ENCODE peak calls at places on chromosomes 7 and 10, in eight cellular contexts. W is left ventricle myocardium inferior; G is brain microvascular endothelial cell; M is hepatocyte; B is kidney; T is transverse colon; X is astrocyte of the cerebellum; U is naive thymus-derived CD4-positive, alpha-beta T cell. E is an unnamed sample.

GRCh38 chr10:124172241-124172661 is 78.9 kb upstream of the CHST15 start:
- DNase-seq in W (no peak), G (no peak), M (no peak), B (no peak), T (no peak), X (no peak), U (no peak), E (no peak)

GRCh38 chr10:15313034-15313433 is 58.1 kb downstream of the FAM171A1 start:
- DNase-seq in W (no peak), G (no peak), M (no peak), B (no peak), T (no peak), X (no peak), U (no peak), E (no peak)

GRCh38 chr7:98728555-98728954 is 111.5 kb downstream of the NPTX2 start:
- DNase-seq in W (no peak), G (no peak), M (no peak), B (no peak), T (no peak), X (no peak), U (no peak), E (no peak)

GRCh38 chr7:151740180-151740845 is 136.6 kb downstream of the PRKAG2 start:
- DNase-seq in W (no peak), G (peak; percentile 61), M (no peak), B (peak; percentile 51), T (no peak), X (no peak), U (no peak), E (no peak)

GRCh38 chr7:132618956-132619305 is 42.7 kb upstream of the PLXNA4 start:
- DNase-seq in W (no peak), G (peak; percentile 15), M (no peak), B (no peak), T (no peak), X (no peak), U (no peak), E (no peak)

GRCh38 chr7:95725170-95725569 is 47.2 kb upstream of the DYNC1I1 start:
- DNase-seq in W (no peak), G (no peak), M (no peak), B (no peak), T (no peak), X (no peak), U (no peak), E (no peak)

GRCh38 chr7:1872191-1873069 is 202.4 kb downstream of the ELFN1 start:
- DNase-seq in W (no peak), G (no peak), M (no peak), B (no peak), T (no peak), X (no peak), U (no peak), E (no peak)

GRCh38 chr7:128830231-128831177 is at the start of gene FLNC:
- DNase-seq in W (peak; percentile 70), G (peak; percentile 43), M (peak; percentile 87), B (peak; percentile 86), T (peak; percentile 43), X (no peak), U (no peak), E (no peak)

GRCh38 chr10:112087953-112088352 is 95.6 kb downstream of the GPAM start:
- DNase-seq in W (no peak), G (no peak), M (no peak), B (no peak), T (no peak), X (no peak), U (no peak), E (no peak)

GRCh38 chr10:24721254-24722106 is 2.2 kb downstream of the ARHGAP21 start:
- DNase-seq in W (peak; percentile 20), G (no peak), M (peak; percentile 47), B (peak; percentile 81), T (peak; percentile 46), X (no peak), U (no peak), E (no peak)

GRCh38 chr7:7212612-7213011 is 30.3 kb downstream of the C1GALT1 start:
- DNase-seq in W (no peak), G (peak; percentile 8), M (peak; percentile 13), B (no peak), T (no peak), X (no peak), U (no peak), E (no peak)

GRCh38 chr7:115477193-115477651 is 553.3 kb downstream of the TFEC start:
- DNase-seq in W (peak; percentile 13), G (no peak), M (peak; percentile 59), B (peak; percentile 53), T (peak; percentile 19), X (no peak), U (no peak), E (no peak)

GRCh38 chr10:62589689-62590088 is 214.8 kb upstream of the ADO start:
- DNase-seq in W (no peak), G (no peak), M (peak; percentile 32), B (no peak), T (no peak), X (no peak), U (no peak), E (no peak)

GRCh38 chr10:85151506-85151905 is 823.1 kb downstream of the CCSER2 start:
- DNase-seq in W (no peak), G (no peak), M (no peak), B (no peak), T (no peak), X (no peak), U (no peak), E (no peak)
- H3K4me3 ChIP-seq in W (no peak overlapping the region), G (no peak overlapping the region), M (no peak overlapping the region), B (no peak overlapping the region), T (no peak overlapping the region), X (no peak overlapping the region), U (no peak overlapping the region), E (no peak overlapping the region)

GRCh38 chr10:70479161-70479531 is 579 bp downstream of the PALD1 start:
- DNase-seq in W (no peak), G (no peak), M (no peak), B (no peak), T (no peak), X (no peak), U (no peak), E (no peak)

GRCh38 chr10:70481105-70481504 is 2.5 kb downstream of the PALD1 start:
- DNase-seq in W (no peak), G (no peak), M (no peak), B (no peak), T (no peak), X (no peak), U (no peak), E (no peak)

GRCh38 chr10:70478191-70479160 is at the start of gene PALD1:
- DNase-seq in W (peak; percentile 83), G (no peak), M (peak; percentile 72), B (peak; percentile 91), T (peak; percentile 65), X (peak; percentile 12), U (peak; percentile 26), E (no peak)

GRCh38 chr10:70480254-70480861 is 1.8 kb downstream of the PALD1 start:
- DNase-seq in W (no peak), G (no peak), M (no peak), B (no peak), T (peak; percentile 46), X (no peak), U (peak; percentile 39), E (no peak)

DNA sequence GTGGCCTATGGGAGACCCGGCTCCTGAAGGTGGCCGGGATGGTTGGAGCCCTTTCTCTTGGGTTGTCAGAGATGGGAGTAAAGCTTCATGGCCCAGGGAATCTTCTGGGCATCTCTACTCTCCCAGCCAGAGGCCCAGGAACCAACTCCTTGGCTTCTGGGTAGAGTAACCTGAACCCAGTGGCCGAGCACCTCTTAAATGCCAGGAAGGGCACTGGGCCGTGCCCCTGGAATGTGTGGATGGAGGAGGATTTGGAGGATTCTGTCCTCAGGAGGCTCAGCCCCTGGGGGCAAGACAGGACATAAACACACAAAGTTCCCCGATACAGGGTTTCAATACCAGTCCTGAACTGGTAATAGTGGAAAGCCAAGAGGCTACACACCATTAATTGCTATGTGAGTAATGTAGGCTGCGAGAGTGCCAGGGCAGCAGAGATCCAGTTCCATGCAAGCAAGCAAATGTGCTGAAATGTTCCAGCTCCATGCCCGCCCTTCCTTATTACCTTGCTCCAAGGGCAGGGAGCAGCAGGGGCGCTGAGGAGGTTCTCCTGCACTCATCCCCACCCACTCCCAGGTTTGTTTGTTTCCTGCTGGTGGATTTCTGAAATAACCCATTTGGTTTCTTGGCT is 1.2 kb downstream of the PALD1 start:
- DNase-seq in W (no peak), G (no peak), M (no peak), B (no peak), T (peak; percentile 49), X (no peak), U (no peak), E (peak; percentile 16)
- H3K4me3 ChIP-seq in W (peak overlapping the region; percentile 77), G (no peak overlapping the region), M (no peak overlapping the region), B (peak overlapping the region; percentile 67), T (no peak overlapping the region), X (peak overlapping the region; percentile 54), U (peak overlapping the region; percentile 37), E (no peak overlapping the region)

DNA sequence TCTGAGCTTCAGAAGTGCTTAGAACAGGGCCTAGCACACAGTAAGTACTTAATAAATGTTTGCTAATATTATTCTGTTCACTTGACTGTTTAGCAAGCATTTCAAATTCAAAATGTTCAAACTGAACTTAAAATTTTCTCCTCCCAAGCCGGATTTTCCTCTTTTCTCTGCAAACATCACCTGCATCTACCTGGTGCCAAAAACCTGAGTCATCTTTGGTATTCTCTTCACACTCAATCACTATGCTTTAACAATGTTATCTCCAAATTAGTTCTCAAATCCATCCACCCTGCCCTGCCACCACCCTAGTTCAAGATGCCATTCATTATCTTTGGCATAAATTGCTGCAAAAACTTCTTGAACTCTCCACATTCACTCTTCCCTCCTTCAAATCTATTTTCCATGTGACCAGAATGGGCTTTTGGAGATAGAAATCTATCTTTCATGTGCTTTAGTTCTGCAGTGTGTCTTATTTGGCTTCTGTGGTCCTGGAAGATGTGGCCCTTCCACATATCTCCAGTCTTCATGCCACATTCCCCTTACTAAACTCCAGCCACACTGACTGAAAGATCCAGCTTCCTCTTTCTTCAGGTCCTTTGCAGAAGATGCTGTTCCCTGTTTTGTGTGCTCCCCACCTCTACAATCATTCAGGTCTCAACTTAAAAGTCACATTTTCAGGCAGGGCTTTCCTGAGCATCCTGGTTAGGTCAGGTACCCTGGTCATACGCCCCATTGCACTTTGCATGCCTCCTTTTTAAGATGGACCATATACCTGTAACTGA is 2.0 kb downstream of the GGCT start:
- DNase-seq in W (no peak), G (no peak), M (no peak), B (no peak), T (no peak), X (no peak), U (no peak), E (no peak)
- H3K4me3 ChIP-seq in W (peak overlapping the region; percentile 80), G (no peak overlapping the region), M (no peak overlapping the region), B (peak overlapping the region; percentile 99), T (no peak overlapping the region), X (no peak overlapping the region), U (no peak overlapping the region), E (no peak overlapping the region)

DNA sequence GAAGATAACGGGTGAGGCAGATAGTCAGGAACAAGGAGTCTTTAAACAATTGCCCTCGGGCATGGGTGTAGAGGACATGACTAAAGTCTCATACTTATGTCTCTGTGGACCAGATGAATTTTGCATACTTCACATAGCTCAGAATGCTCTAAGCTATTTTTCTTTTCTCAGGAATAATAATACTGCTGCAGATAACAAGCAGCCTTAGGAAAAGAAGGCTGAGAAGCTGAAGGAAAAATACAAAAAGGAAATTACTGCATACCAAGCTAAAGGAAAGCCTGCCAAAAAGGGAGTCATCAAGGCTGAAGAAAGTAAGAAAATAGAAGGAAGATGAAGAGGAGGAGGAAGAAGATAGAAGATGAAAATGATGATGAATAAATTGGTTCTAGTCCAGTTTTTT is 13.4 kb upstream of the ERCC6 start:
- DNase-seq in W (no peak), G (peak; percentile 81), M (peak; percentile 25), B (no peak), T (no peak), X (no peak), U (no peak), E (no peak)
- H3K4me3 ChIP-seq in W (no peak overlapping the region), G (no peak overlapping the region), M (no peak overlapping the region), B (no peak overlapping the region), T (no peak overlapping the region), X (no peak overlapping the region), U (no peak overlapping the region), E (no peak overlapping the region)